ENCODE peak calls at places on chromosome 2, in seven cellular contexts. G, Z, W, S, H, Y and I are unnamed samples.

GRCh38 chr2:24617431-24617830 is 126.4 kb downstream of the NCOA1 start:
- DNase-seq in W (no peak), Y (no peak), Z (peak; percentile 27), H (no peak), G (no peak), S (no peak), I (no peak)

GRCh38 chr2:69781321-69782248 is 39.7 kb downstream of the ANXA4 start:
- DNase-seq in Z (peak; percentile 95), S (peak; percentile 76), W (no peak), G (peak; percentile 77), Y (no peak), H (no peak), I (peak; percentile 74)

GRCh38 chr2:51717318-51717717 is 685.4 kb upstream of the NRXN1 start:
- DNase-seq in Y (no peak), H (no peak), G (no peak), W (no peak), Z (no peak), S (no peak), I (peak; percentile 48)

GRCh38 chr2:158478237-158478636 is 21.5 kb downstream of the PKP4 start:
- DNase-seq in S (no peak), W (no peak), G (no peak), Y (no peak), Z (no peak), H (no peak), I (no peak)

GRCh38 chr2:237692601-237693079 is 65.3 kb downstream of the LRRFIP1 start:
- DNase-seq in W (no peak), H (peak; percentile 25), G (peak; percentile 41), Z (peak; percentile 46), Y (peak; percentile 21), S (no peak), I (peak; percentile 52)

GRCh38 chr2:53028259-53028658 is 739.3 kb upstream of the CHAC2 start:
- DNase-seq in S (no peak), Z (no peak), W (no peak), G (no peak), H (no peak), Y (no peak), I (no peak)

GRCh38 chr2:44192646-44193045 is 24.0 kb downstream of the PPM1B start:
- DNase-seq in H (no peak), Z (no peak), Y (no peak), G (no peak), W (no peak), S (no peak), I (no peak)

GRCh38 chr2:200396726-200397348 is 90.3 kb downstream of the SPATS2L start:
- DNase-seq in Y (no peak), W (no peak), H (no peak), G (no peak), S (no peak), Z (no peak), I (peak; percentile 32)

GRCh38 chr2:167114018-167114417 is 225.7 kb downstream of the XIRP2 start:
- DNase-seq in Y (no peak), S (no peak), H (no peak), Z (no peak), W (no peak), G (no peak), I (no peak)

GRCh38 chr2:165467921-165468320 is 1.6 kb upstream of the CSRNP3 start:
- DNase-seq in Z (no peak), W (no peak), S (no peak), G (no peak), Y (no peak), H (no peak), I (no peak)

GRCh38 chr2:12399244-12399643 is 317.5 kb upstream of the TRIB2 start:
- DNase-seq in H (no peak), G (no peak), Y (no peak), Z (no peak), S (no peak), W (no peak), I (no peak)

GRCh38 chr2:128076461-128077106 is 14.4 kb upstream of the UGGT1 start:
- DNase-seq in Y (peak; percentile 46), H (no peak), W (no peak), G (no peak), Z (no peak), S (no peak), I (no peak)

GRCh38 chr2:37833420-37833819 is 91.7 kb upstream of the RMDN2 start:
- DNase-seq in H (no peak), Z (no peak), W (no peak), G (no peak), S (no peak), Y (no peak), I (no peak)

GRCh38 chr2:238774980-238775509 is 72.8 kb upstream of the TWIST2 start:
- DNase-seq in Z (no peak), H (no peak), Y (no peak), G (no peak), S (no peak), W (no peak), I (no peak)

GRCh38 chr2:4718777-4719176 is 973.4 kb upstream of the SOX11 start:
- DNase-seq in S (no peak), H (no peak), G (no peak), Z (no peak), Y (no peak), W (no peak), I (no peak)

DNA sequence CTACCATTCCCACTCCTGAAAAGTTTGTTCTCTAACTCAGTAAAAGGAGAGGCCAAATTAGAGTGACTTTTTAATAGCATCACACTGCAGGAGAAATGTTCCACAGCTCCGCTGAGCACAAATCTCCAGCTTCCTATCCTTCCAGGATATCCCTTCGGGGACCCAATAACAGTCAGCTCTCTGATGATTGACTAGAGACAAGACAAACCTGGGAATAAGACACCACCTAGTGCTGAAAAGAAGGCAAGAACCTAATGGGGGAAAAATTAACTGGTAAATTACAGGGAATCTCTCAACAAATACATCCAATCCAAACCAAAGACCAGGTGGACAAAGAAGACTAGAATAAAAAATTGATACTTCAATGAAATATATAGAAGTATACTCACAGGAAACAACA is 977.1 kb upstream of the SOX11 start:
- DNase-seq in H (no peak), G (no peak), Z (no peak), W (peak; percentile 39), Y (no peak), S (no peak), I (peak; percentile 52)
- H3K9me3 ChIP-seq in H (no peaks in the 10 kb centered on the region), G (no peaks in the 10 kb centered on the region), Z (no peaks in the 10 kb centered on the region), W (no peaks in the 10 kb centered on the region), Y (peaks cover 2% of the 10 kb centered on the region), S (no peaks in the 10 kb centered on the region), I (no peaks in the 10 kb centered on the region)

GRCh38 chr2:133266075-133266925 is 302.0 kb downstream of the NCKAP5 start:
- DNase-seq in Z (no peak), W (no peak), G (peak; percentile 7), Y (no peak), S (no peak), H (no peak), I (peak; percentile 13)
- H3K4me3 ChIP-seq in Z (peak overlapping the region; percentile 36), W (peak overlapping the region; percentile 70), G (peak overlapping the region; percentile 12), Y (no peak overlapping the region), S (peak overlapping the region; percentile 19), H (no peak overlapping the region), I (peak overlapping the region; percentile 21)

GRCh38 chr2:817616-818015 is 133.0 kb upstream of the SNTG2 start:
- DNase-seq in Y (no peak), H (no peak), G (no peak), S (no peak), W (no peak), Z (no peak), I (no peak)
- H3K9me3 ChIP-seq in Y (no peaks in the 10 kb centered on the region), H (no peaks in the 10 kb centered on the region), G (no peaks in the 10 kb centered on the region), S (no peaks in the 10 kb centered on the region), W (no peaks in the 10 kb centered on the region), Z (no peaks in the 10 kb centered on the region), I (peaks cover 10% of the 10 kb centered on the region)

GRCh38 chr2:27888790-27889189 is 1.4 kb downstream of the RBKS start:
- DNase-seq in H (no peak), S (no peak), Z (no peak), G (no peak), W (no peak), Y (no peak), I (no peak)
- H3K4me3 ChIP-seq in H (no peak overlapping the region), S (no peak overlapping the region), Z (no peak overlapping the region), G (no peak overlapping the region), W (no peak overlapping the region), Y (no peak overlapping the region), I (no peak overlapping the region)

GRCh38 chr2:106953236-106953635 is 67.3 kb upstream of the ST6GAL2 start:
- DNase-seq in W (no peak), G (no peak), H (no peak), S (no peak), Y (no peak), Z (no peak), I (no peak)
- H3K9me3 ChIP-seq in W (no peaks in the 10 kb centered on the region), G (no peaks in the 10 kb centered on the region), H (no peaks in the 10 kb centered on the region), S (no peaks in the 10 kb centered on the region), Y (no peaks in the 10 kb centered on the region), Z (no peaks in the 10 kb centered on the region), I (no peaks in the 10 kb centered on the region)

GRCh38 chr2:118223487-118224136 is 135.3 kb downstream of the INSIG2 start:
- DNase-seq in Z (no peak), H (peak; percentile 19), W (no peak), G (no peak), Y (no peak), S (no peak), I (no peak)

GRCh38 chr2:118224888-118225264 is 136.6 kb downstream of the INSIG2 start:
- DNase-seq in S (no peak), Y (no peak), H (no peak), Z (no peak), G (no peak), W (peak; percentile 27), I (no peak)

GRCh38 chr2:118221952-118222594 is 133.8 kb downstream of the INSIG2 start:
- DNase-seq in H (peak; percentile 37), G (peak; percentile 58), Z (peak; percentile 62), S (peak; percentile 46), W (peak; percentile 66), Y (peak; percentile 47), I (peak; percentile 69)

GRCh38 chr2:118222643-118223486 is 134.6 kb downstream of the INSIG2 start:
- DNase-seq in Z (no peak), Y (no peak), S (no peak), H (no peak), G (no peak), W (no peak), I (no peak)

GRCh38 chr2:118224144-118224887 is 136.0 kb downstream of the INSIG2 start:
- DNase-seq in S (peak; percentile 20), G (peak; percentile 21), H (peak; percentile 24), Z (peak; percentile 25), W (peak; percentile 25), Y (no peak), I (no peak)
- H3K4me3 ChIP-seq in S (peak overlapping the region; percentile 41), G (peak overlapping the region; percentile 14), H (peak overlapping the region; percentile 46), Z (peak overlapping the region; percentile 38), W (peak overlapping the region; percentile 52), Y (no peak overlapping the region), I (peak overlapping the region; percentile 17)

GRCh38 chr2:81483254-81483653 is 1178.7 kb upstream of the LRRTM1 start:
- DNase-seq in H (no peak), Y (no peak), G (no peak), W (no peak), S (no peak), Z (no peak), I (no peak)
- H3K9me3 ChIP-seq in H (no peaks in the 10 kb centered on the region), Y (no peaks in the 10 kb centered on the region), G (no peaks in the 10 kb centered on the region), W (no peaks in the 10 kb centered on the region), S (no peaks in the 10 kb centered on the region), Z (peaks cover 3% of the 10 kb centered on the region), I (no peaks in the 10 kb centered on the region)